ENCODE peak calls at places on chromosomes 1 and 21, in six cellular contexts. A is K562, K is nephron progenitor cell, R is A549, C is psoas muscle, F is GM06990. P is an unnamed sample.

GRCh38 chr1:23471473-23472075 is 12.4 kb downstream of the ASAP3 start:
- DNase-seq in F (no peak), C (no peak), K (no peak), R (no peak), A (no peak), P (no peak)

GRCh38 chr1:231517076-231517475 is 11.4 kb upstream of the TSNAX start:
- DNase-seq in C (no peak), K (no peak), R (no peak), F (no peak), A (no peak), P (no peak)

GRCh38 chr1:115727706-115728249 is 40.7 kb downstream of the CASQ2 start:
- DNase-seq in R (no peak), C (peak; percentile 56), K (no peak), A (no peak), F (no peak), P (no peak)

GRCh38 chr1:30317921-30318320 is 405.5 kb downstream of the MATN1 start:
- DNase-seq in C (no peak), K (no peak), R (no peak), F (no peak), A (no peak), P (no peak)

GRCh38 chr1:246690100-246690499 is 34.1 kb upstream of the SCCPDH start:
- DNase-seq in A (no peak), F (no peak), R (no peak), K (no peak), C (no peak), P (no peak)

GRCh38 chr1:174953657-174954435 is 45.9 kb upstream of the CACYBP start:
- DNase-seq in A (no peak), F (no peak), R (no peak), C (no peak), K (no peak), P (no peak)

GRCh38 chr1:178908358-178908757 is 37.5 kb upstream of the ANGPTL1 start:
- DNase-seq in K (no peak), C (no peak), R (no peak), A (no peak), F (no peak), P (no peak)

GRCh38 chr1:42933060-42933586 is 25.5 kb downstream of the SLC2A1 start:
- DNase-seq in A (no peak), K (no peak), R (no peak), C (no peak), F (no peak), P (no peak)

GRCh38 chr1:5734996-5735395 is 257.2 kb downstream of the NPHP4 start:
- DNase-seq in A (no peak), K (no peak), C (no peak), F (no peak), R (no peak), P (no peak)

GRCh38 chr1:9013824-9014223 is 12.4 kb downstream of the SLC2A7 start:
- DNase-seq in K (no peak), F (no peak), C (no peak), A (no peak), R (no peak), P (no peak)

GRCh38 chr1:86955678-86956077 is 41.2 kb downstream of the HS2ST1 start:
- DNase-seq in K (no peak), A (no peak), F (no peak), C (no peak), R (no peak), P (no peak)

GRCh38 chr1:96688737-96689136 is 32.8 kb upstream of the PTBP2 start:
- DNase-seq in R (no peak), A (no peak), K (peak; percentile 2), C (no peak), F (no peak), P (peak; percentile 16)

GRCh38 chr1:203131548-203132200 is 4.1 kb downstream of the ADORA1 start:
- DNase-seq in F (no peak), A (no peak), K (no peak), R (no peak), C (no peak), P (no peak)

GRCh38 chr1:19315378-19316206 is 3.5 kb downstream of the SLC66A1 start:
- DNase-seq in K (no peak), R (no peak), C (no peak), F (peak; percentile 72), A (peak; percentile 69), P (no peak)

GRCh38 chr1:209733409-209734192 is 22.3 kb upstream of the TRAF3IP3 start:
- DNase-seq in C (no peak), F (no peak), K (no peak), A (no peak), R (no peak), P (no peak)

GRCh38 chr1:54583307-54583686 is 35.3 kb downstream of the ACOT11 start:
- DNase-seq in F (no peak), A (no peak), C (no peak), R (no peak), K (no peak), P (no peak)

GRCh38 chr1:7384121-7384520 is 387.0 kb upstream of the VAMP3 start:
- DNase-seq in A (no peak), R (no peak), C (no peak), K (no peak), F (no peak), P (no peak)

GRCh38 chr1:1359316-1359667 is 937 bp upstream of the MXRA8 start:
- DNase-seq in F (peak; percentile 8), R (no peak), A (no peak), K (no peak), C (peak; percentile 38), P (no peak)

GRCh38 chr1:243343970-243344749 is 88.3 kb downstream of the SDCCAG8 start:
- DNase-seq in K (peak; percentile 12), R (peak; percentile 25), C (no peak), F (no peak), A (peak; percentile 53), P (no peak)

GRCh38 chr1:61273167-61273705 is 190.9 kb downstream of the NFIA start:
- DNase-seq in R (no peak), A (no peak), F (no peak), K (no peak), C (no peak), P (no peak)

GRCh38 chr1:168396940-168397680 is 116.4 kb downstream of the TBX19 start:
- DNase-seq in C (no peak), K (no peak), R (no peak), F (no peak), A (no peak), P (no peak)

GRCh38 chr21:35254006-35254751 is 205.1 kb upstream of the RUNX1 start:
- DNase-seq in R (no peak), A (no peak), F (no peak), C (no peak), K (no peak), P (no peak)

GRCh38 chr1:197521118-197521739 is 253.2 kb downstream of the CRB1 start:
- DNase-seq in C (no peak), K (peak; percentile 23), R (peak; percentile 26), A (peak; percentile 48), F (peak; percentile 13), P (peak; percentile 51)

GRCh38 chr1:17287377-17287776 is 20.6 kb upstream of the PADI4 start:
- DNase-seq in R (peak; percentile 63), F (no peak), K (no peak), C (no peak), A (no peak), P (no peak)

GRCh38 chr1:172823534-172823933 is 164.6 kb downstream of the FASLG start:
- DNase-seq in R (no peak), C (no peak), F (no peak), K (no peak), A (no peak), P (no peak)

GRCh38 chr21:36960676-36961284 is 5.7 kb downstream of the HLCS start:
- DNase-seq in K (no peak), A (no peak), F (no peak), R (no peak), C (no peak), P (no peak)

GRCh38 chr1:78520216-78520615 is 29.4 kb downstream of the PTGFR start:
- DNase-seq in C (no peak), A (no peak), F (no peak), R (no peak), K (no peak), P (no peak)

DNA sequence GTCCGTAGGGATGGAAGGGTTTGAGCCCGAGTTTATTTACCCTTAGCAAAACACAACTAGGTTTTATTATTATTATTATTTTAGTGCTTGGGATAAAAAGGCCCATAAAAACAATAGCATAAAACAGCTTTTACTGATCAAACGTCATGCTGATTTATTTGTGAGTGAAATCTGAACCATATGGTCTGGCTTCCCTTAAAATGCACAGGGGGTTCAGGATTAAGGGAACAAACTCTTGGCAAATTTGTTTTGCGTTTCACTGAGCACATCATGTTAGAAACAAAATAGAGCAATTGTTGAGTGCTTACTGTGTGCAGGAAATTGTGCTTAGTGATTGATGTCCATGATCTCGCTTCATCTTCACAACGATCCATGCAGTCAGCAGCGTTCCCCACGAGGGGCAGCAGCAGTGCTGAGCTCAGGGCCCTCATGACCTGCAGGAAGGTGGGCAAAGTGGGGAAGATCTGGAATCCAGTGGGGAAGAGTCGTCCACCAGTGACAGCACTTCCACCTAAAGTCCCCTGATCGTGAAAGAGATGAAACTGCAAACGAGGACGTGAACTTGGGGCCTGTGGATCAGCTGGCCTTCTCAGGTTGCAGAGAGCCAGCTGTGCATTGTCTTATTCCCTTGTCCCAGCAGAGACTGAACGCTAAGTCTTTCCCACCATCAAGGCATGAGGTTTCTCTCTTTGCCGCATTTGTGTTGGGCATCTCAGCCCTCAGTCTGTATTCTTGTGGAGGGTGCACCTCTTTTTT is 71.1 kb downstream of the KIF26B start:
- DNase-seq in F (no peak), R (no peak), K (no peak), A (no peak), C (no peak), P (no peak)
- TF ChIP-seq CTCF in F (no peak), R (no peak), K (no peak), A (no peak), C (no peak), P (no peak)

DNA sequence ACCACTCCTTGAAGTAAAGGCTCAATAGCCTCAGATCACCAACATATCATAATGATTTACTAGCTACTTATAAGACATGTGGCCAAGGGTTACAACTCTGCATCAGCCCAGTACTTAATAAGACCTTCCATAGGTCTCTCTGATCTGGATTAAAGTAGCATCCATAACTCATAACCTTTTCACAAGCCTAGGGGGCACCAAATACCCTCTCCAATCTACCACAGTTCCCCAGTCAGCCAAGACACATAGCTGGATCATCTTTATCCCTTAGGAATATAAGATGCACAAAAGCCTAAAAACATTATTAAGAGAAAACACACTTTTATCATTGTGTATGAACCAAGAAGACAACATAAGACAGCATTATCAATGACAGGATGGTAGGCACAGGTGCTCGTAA is 22.1 kb downstream of the SSX2IP start:
- DNase-seq in A (no peak), K (no peak), R (no peak), C (no peak), F (no peak), P (no peak)
- TF ChIP-seq CTCF in A (peak; percentile 43), K (no peak), R (peak; percentile 6), C (peak; percentile 25), F (peak; percentile 19), P (no peak)

GRCh38 chr21:16942703-16943102 is 570.1 kb upstream of the CXADR start:
- DNase-seq in R (no peak), K (no peak), A (no peak), C (no peak), F (no peak), P (peak; percentile 23)
- TF ChIP-seq CTCF in R (peak; percentile 22), K (no peak), A (no peak), C (no peak), F (no peak), P (no peak)

DNA sequence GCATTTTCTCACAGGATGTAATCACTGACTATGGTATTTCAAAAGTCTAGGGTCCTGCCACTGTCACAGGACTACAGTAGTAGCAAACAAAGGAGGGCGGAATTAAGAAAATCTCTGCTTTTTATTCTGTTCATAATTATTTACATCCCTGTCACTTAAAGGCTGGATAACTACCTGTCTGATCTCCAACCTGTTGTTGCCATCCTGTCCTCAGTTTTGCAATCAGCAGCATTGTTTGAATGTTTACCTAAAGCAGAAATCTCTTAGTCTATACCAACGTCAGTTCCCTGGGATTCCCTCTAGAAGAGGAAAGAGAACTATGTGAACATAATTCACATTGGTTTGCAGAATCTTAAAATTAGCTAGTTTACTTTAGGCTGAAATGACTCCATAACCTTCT is 218.5 kb downstream of the PBX1 start:
- DNase-seq in K (no peak), C (no peak), R (no peak), A (no peak), F (no peak), P (no peak)
- TF ChIP-seq CTCF in K (no peak), C (no peak), R (no peak), A (no peak), F (no peak), P (no peak)